ENCODE peak calls at places on chromosomes 16 and 17, in seven cellular contexts. K is upper lobe of right lung, L is foreskin melanocyte, M is GM13977, J is iris pigment epithelial cell, X is NCI-H1105 treated with DMSO at 0.1 percent for 48 hours, Z is A673. B is an unnamed sample.

GRCh38 chr16:64880994-64881393 is 240.9 kb downstream of the CDH11 start:
- DNase-seq in K (no peak), L (no peak), M (no peak), J (peak; percentile 39), X (no peak), Z (no peak), B (no peak)

GRCh38 chr16:52497067-52497816 is 49.7 kb downstream of the TOX3 start:
- DNase-seq in K (no peak), L (peak; percentile 83), M (no peak), J (no peak), X (peak; percentile 100), Z (peak; percentile 94), B (peak; percentile 85)

GRCh38 chr17:40347319-40348135 is 17.0 kb downstream of the GJD3 start:
- DNase-seq in K (no peak), L (peak; percentile 68), M (no peak), J (no peak), X (no peak), Z (no peak), B (no peak)

GRCh38 chr17:48055531-48056245 is 7.5 kb downstream of the NFE2L1 start:
- DNase-seq in K (no peak), L (no peak), M (peak; percentile 73), J (peak; percentile 53), X (no peak), Z (peak; percentile 82), B (no peak)

GRCh38 chr16:85945424-85945751 is 46.4 kb downstream of the IRF8 start:
- DNase-seq in K (no peak), L (no peak), M (no peak), J (no peak), X (peak; percentile 30), Z (no peak), B (no peak)

GRCh38 chr17:34420254-34420766 is 57.3 kb upstream of the CCL1 start:
- DNase-seq in K (no peak), L (peak; percentile 36), M (peak; percentile 74), J (peak; percentile 47), X (peak; percentile 61), Z (peak; percentile 44), B (peak; percentile 63)

GRCh38 chr16:11295672-11296071 is 14.5 kb upstream of the PRM1 start:
- DNase-seq in K (no peak), L (no peak), M (no peak), J (no peak), X (no peak), Z (no peak), B (no peak)

GRCh38 chr17:58283674-58284612 is 3.2 kb upstream of the MPO start:
- DNase-seq in K (peak; percentile 35), L (no peak), M (no peak), J (no peak), X (no peak), Z (no peak), B (no peak)

GRCh38 chr17:60601443-60602384 is 1.7 kb downstream of the PPM1D start:
- DNase-seq in K (no peak), L (peak; percentile 83), M (peak; percentile 52), J (peak; percentile 82), X (peak; percentile 77), Z (peak; percentile 88), B (peak; percentile 82)

GRCh38 chr16:89155851-89156739 is 15.5 kb upstream of the CDH15 start:
- DNase-seq in K (no peak), L (peak; percentile 29), M (no peak), J (no peak), X (no peak), Z (no peak), B (no peak)

GRCh38 chr16:55411231-55411630 is 67.8 kb upstream of the MMP2 start:
- DNase-seq in K (no peak), L (no peak), M (no peak), J (no peak), X (no peak), Z (no peak), B (no peak)

GRCh38 chr17:48625502-48626201 is 506 bp downstream of the HOXB9 start:
- DNase-seq in K (no peak), L (no peak), M (peak; percentile 84), J (no peak), X (peak; percentile 31), Z (peak; percentile 54), B (peak; percentile 37)

GRCh38 chr16:30829130-30830071 is 42.4 kb upstream of the ZNF629 start:
- DNase-seq in K (peak; percentile 84), L (no peak), M (no peak), J (no peak), X (no peak), Z (no peak), B (no peak)

GRCh38 chr16:11306997-11307638 is 26.0 kb upstream of the PRM1 start:
- DNase-seq in K (no peak), L (no peak), M (no peak), J (peak; percentile 41), X (no peak), Z (no peak), B (no peak)

GRCh38 chr17:54900457-54901229 is at the start of gene TOM1L1:
- DNase-seq in K (peak; percentile 93), L (peak; percentile 52), M (peak; percentile 40), J (peak; percentile 55), X (peak; percentile 83), Z (peak; percentile 91), B (peak; percentile 96)

GRCh38 chr17:20206068-20206467 is 196.9 kb downstream of the SPECC1 start:
- DNase-seq in K (no peak), L (no peak), M (no peak), J (peak; percentile 32), X (no peak), Z (no peak), B (no peak)

GRCh38 chr17:10126554-10127493 is 71.6 kb downstream of the GAS7 start:
- DNase-seq in K (no peak), L (no peak), M (peak; percentile 31), J (peak; percentile 70), X (no peak), Z (no peak), B (no peak)

GRCh38 chr17:40241435-40241834 is 22.3 kb downstream of the WIPF2 start:
- DNase-seq in K (no peak), L (no peak), M (no peak), J (no peak), X (no peak), Z (no peak), B (no peak)

GRCh38 chr16:86676216-86676800 is 98.0 kb downstream of the FOXL1 start:
- DNase-seq in K (no peak), L (peak; percentile 29), M (no peak), J (peak; percentile 77), X (no peak), Z (no peak), B (no peak)

GRCh38 chr17:82978765-82979349 is 100.6 kb upstream of the METRNL start:
- DNase-seq in K (peak; percentile 67), L (no peak), M (peak; percentile 80), J (no peak), X (no peak), Z (no peak), B (no peak)

GRCh38 chr17:61413654-61414133 is 14.1 kb downstream of the TBX2 start:
- DNase-seq in K (no peak), L (no peak), M (no peak), J (no peak), X (no peak), Z (no peak), B (no peak)

GRCh38 chr17:30831663-30832437 is at the start of gene ATAD5:
- DNase-seq in K (peak; percentile 96), L (peak; percentile 85), M (peak; percentile 88), J (peak; percentile 94), X (peak; percentile 89), Z (peak; percentile 89), B (peak; percentile 95)

GRCh38 chr17:18315498-18316360 is 636 bp downstream of the SMCR8 start:
- DNase-seq in K (no peak), L (no peak), M (no peak), J (no peak), X (no peak), Z (no peak), B (no peak)

GRCh38 chr17:72683506-72684404 is 408.7 kb downstream of the SLC39A11 start:
- DNase-seq in K (peak; percentile 74), L (no peak), M (no peak), J (peak; percentile 96), X (no peak), Z (peak; percentile 72), B (peak; percentile 71)

GRCh38 chr17:63139356-63139755 is 173.3 kb downstream of the TANC2 start:
- DNase-seq in K (no peak), L (no peak), M (no peak), J (no peak), X (no peak), Z (no peak), B (no peak)

GRCh38 chr16:4217246-4218131 is 24.4 kb downstream of the SRL start:
- DNase-seq in K (no peak), L (no peak), M (no peak), J (no peak), X (no peak), Z (peak; percentile 56), B (peak; percentile 76)

GRCh38 chr17:78925662-78926555 is 722 bp upstream of the TIMP2 start:
- DNase-seq in K (peak; percentile 86), L (peak; percentile 86), M (no peak), J (peak; percentile 94), X (no peak), Z (peak; percentile 39), B (peak; percentile 37)

GRCh38 chr16:19555938-19556778 is 655 bp downstream of the VPS35L start:
- DNase-seq in K (no peak), L (peak; percentile 44), M (peak; percentile 36), J (peak; percentile 31), X (no peak), Z (peak; percentile 61), B (peak; percentile 19)

GRCh38 chr17:34519286-34519685 is 60.1 kb upstream of the TMEM132E start:
- DNase-seq in K (no peak), L (no peak), M (peak; percentile 41), J (peak; percentile 6), X (peak; percentile 1), Z (peak; percentile 1), B (no peak)

GRCh38 chr16:86108062-86108461 is 209.1 kb downstream of the IRF8 start:
- DNase-seq in K (no peak), L (no peak), M (no peak), J (no peak), X (no peak), Z (no peak), B (no peak)

GRCh38 chr17:48841395-48841831 is 10.6 kb downstream of the CALCOCO2 start:
- DNase-seq in K (no peak), L (no peak), M (peak; percentile 66), J (peak; percentile 92), X (no peak), Z (peak; percentile 24), B (no peak)

GRCh38 chr17:335691-336090 is 16.9 kb downstream of the RPH3AL start:
- DNase-seq in K (peak; percentile 57), L (no peak), M (no peak), J (no peak), X (no peak), Z (peak; percentile 49), B (no peak)

GRCh38 chr16:27597361-27597760 is 47.4 kb downstream of the KATNIP start:
- DNase-seq in K (no peak), L (no peak), M (no peak), J (no peak), X (no peak), Z (no peak), B (no peak)

GRCh38 chr17:50666316-50666715 is 31.6 kb downstream of the ABCC3 start:
- DNase-seq in K (no peak), L (no peak), M (no peak), J (no peak), X (no peak), Z (no peak), B (no peak)

GRCh38 chr17:83195330-83196087 is 116.1 kb downstream of the METRNL start:
- DNase-seq in K (peak; percentile 72), L (no peak), M (no peak), J (no peak), X (no peak), Z (no peak), B (no peak)

GRCh38 chr16:69273009-69273408 is 38.1 kb upstream of the VPS4A start:
- DNase-seq in K (no peak), L (peak; percentile 11), M (no peak), J (peak; percentile 96), X (no peak), Z (no peak), B (no peak)

GRCh38 chr16:80347900-80348299 is 192.9 kb upstream of the DYNLRB2 start:
- DNase-seq in K (peak; percentile 68), L (no peak), M (no peak), J (no peak), X (peak; percentile 24), Z (no peak), B (no peak)

GRCh38 chr16:49127103-49127502 is 154.5 kb downstream of the CBLN1 start:
- DNase-seq in K (no peak), L (no peak), M (no peak), J (no peak), X (no peak), Z (peak; percentile 5), B (no peak)